ENCODE peak calls at places on chromosome 3, in four cellular contexts. C is Peyer's patch, S is germinal center, L is Panc1. Y is an unnamed sample.

GRCh38 chr3:57080171-57080570 is 19.7 kb downstream of the SPATA12 start:
- DNase-seq in C (no peak), S (no peak), L (no peak), Y (no peak)

GRCh38 chr3:76943058-76943457 is 96.8 kb upstream of the ROBO2 start:
- DNase-seq in C (no peak), S (no peak), L (no peak), Y (no peak)

GRCh38 chr3:15042936-15043335 is 22.2 kb downstream of the MRPS25 start:
- DNase-seq in C (no peak), S (no peak), L (no peak), Y (no peak)

GRCh38 chr3:45064512-45065372 is 38.6 kb downstream of the CLEC3B start:
- DNase-seq in C (no peak), S (no peak), L (no peak), Y (no peak)

GRCh38 chr3:16102905-16103364 is 71.5 kb upstream of the GALNT15 start:
- DNase-seq in C (no peak), S (no peak), L (no peak), Y (no peak)

GRCh38 chr3:45929042-45929679 is 14.1 kb upstream of the CXCR6 start:
- DNase-seq in C (peak), S (peak), L (peak), Y (no peak)

GRCh38 chr3:128499724-128500275 is 6.8 kb upstream of the GATA2 start:
- DNase-seq in C (no peak), S (no peak), L (no peak), Y (no peak)

GRCh38 chr3:38114052-38114874 is 22.7 kb downstream of the ACAA1 start:
- DNase-seq in C (peak), S (no peak), L (no peak), Y (no peak)

GRCh38 chr3:182148360-182148759 is 436.6 kb downstream of the SOX2 start:
- DNase-seq in C (no peak), S (no peak), L (no peak), Y (no peak)

GRCh38 chr3:142272200-142272891 is 47.0 kb upstream of the GK5 start:
- DNase-seq in C (no peak), S (no peak), L (no peak), Y (no peak)

GRCh38 chr3:24226402-24226801 is 268.2 kb downstream of the THRB start:
- DNase-seq in C (no peak), S (no peak), L (no peak), Y (no peak)

GRCh38 chr3:99562138-99562537 is 76.3 kb upstream of the COL8A1 start:
- DNase-seq in C (no peak), S (no peak), L (no peak), Y (no peak)

GRCh38 chr3:126121074-126121473 is 37.1 kb upstream of the SLC41A3 start:
- DNase-seq in C (no peak), S (no peak), L (no peak), Y (no peak)

GRCh38 chr3:113287818-113288648 is 76.7 kb downstream of the BOC start:
- DNase-seq in C (no peak), S (peak), L (peak), Y (no peak)

GRCh38 chr3:178454714-178455113 is 81.5 kb upstream of the KCNMB2 start:
- DNase-seq in C (no peak), S (no peak), L (no peak), Y (no peak)

GRCh38 chr3:151379083-151379734 is 5.3 kb downstream of the P2RY12 start:
- DNase-seq in C (no peak), S (peak), L (peak), Y (no peak)

GRCh38 chr3:16993227-16993626 is 108.5 kb downstream of the PLCL2 start:
- DNase-seq in C (no peak), S (no peak), L (no peak), Y (no peak)

GRCh38 chr3:125679258-125679657 is 84.0 kb upstream of the OSBPL11 start:
- DNase-seq in C (no peak), S (no peak), L (no peak), Y (no peak)

GRCh38 chr3:10437995-10438901 is 67.1 kb downstream of the ATP2B2 start:
- DNase-seq in C (peak), S (no peak), L (no peak), Y (no peak)

GRCh38 chr3:8736436-8736835 is 2.8 kb downstream of the CAV3 start:
- DNase-seq in C (no peak), S (no peak), L (no peak), Y (no peak)

GRCh38 chr3:140022061-140022781 is 87.2 kb downstream of the CLSTN2 start:
- DNase-seq in C (no peak), S (no peak), L (no peak), Y (no peak)

GRCh38 chr3:105157016-105157765 is 209.5 kb upstream of the ALCAM start:
- DNase-seq in C (no peak), S (no peak), L (no peak), Y (no peak)

GRCh38 chr3:138938877-138939562 is 7.9 kb downstream of the FOXL2 start:
- DNase-seq in C (no peak), S (no peak), L (no peak), Y (no peak)

GRCh38 chr3:61927332-61927731 is 366.0 kb downstream of the PTPRG start:
- DNase-seq in C (no peak), S (no peak), L (no peak), Y (no peak)

Y was measured in keratinocyte.